ENCODE peak calls at places on chromosomes 2 and 18, in seven cellular contexts. One of them, this sample, is unnamed.

GRCh38 chr2:31168291-31168690 is 30.1 kb upstream of the GALNT14 start:
- DNase-seq in WTC11: no peak
- DNase-seq in HFFc6: peak
- DNase-seq in H9: no peak
- DNase-seq in fibroblast of villous mesenchyme: no peak
- DNase-seq in dorsolateral prefrontal cortex: no peak
- DNase-seq in fibroblast of pulmonary artery: no peak
- DNase-seq in this sample: no peak

GRCh38 chr2:848099-848498 is 102.5 kb upstream of the SNTG2 start:
- DNase-seq in fibroblast of pulmonary artery: no peak
- DNase-seq in H9: no peak
- DNase-seq in HFFc6: no peak
- DNase-seq in WTC11: no peak
- DNase-seq in dorsolateral prefrontal cortex: no peak
- DNase-seq in fibroblast of villous mesenchyme: no peak
- DNase-seq in this sample: no peak

GRCh38 chr2:98445708-98446577 is 1.3 kb downstream of the INPP4A start:
- DNase-seq in fibroblast of pulmonary artery: no peak
- DNase-seq in H9: no peak
- DNase-seq in HFFc6: no peak
- DNase-seq in fibroblast of villous mesenchyme: no peak
- DNase-seq in WTC11: no peak
- DNase-seq in dorsolateral prefrontal cortex: peak
- DNase-seq in this sample: peak

GRCh38 chr2:112724611-112725525 is 4.0 kb downstream of the NT5DC4 start:
- DNase-seq in fibroblast of pulmonary artery: no peak
- DNase-seq in dorsolateral prefrontal cortex: no peak
- DNase-seq in fibroblast of villous mesenchyme: no peak
- DNase-seq in WTC11: no peak
- DNase-seq in HFFc6: no peak
- DNase-seq in H9: peak
- DNase-seq in this sample: no peak

GRCh38 chr18:7116832-7117389 is 686 bp downstream of the LAMA1 start:
- DNase-seq in dorsolateral prefrontal cortex: no peak
- DNase-seq in fibroblast of villous mesenchyme: no peak
- DNase-seq in HFFc6: no peak
- DNase-seq in H9: peak
- DNase-seq in WTC11: peak
- DNase-seq in fibroblast of pulmonary artery: no peak
- DNase-seq in this sample: no peak

GRCh38 chr18:22913861-22914260 is 19.3 kb upstream of the RBBP8 start:
- DNase-seq in WTC11: peak
- DNase-seq in H9: peak
- DNase-seq in dorsolateral prefrontal cortex: no peak
- DNase-seq in fibroblast of pulmonary artery: no peak
- DNase-seq in HFFc6: no peak
- DNase-seq in fibroblast of villous mesenchyme: no peak
- DNase-seq in this sample: no peak

GRCh38 chr2:186308347-186308746 is 177.7 kb upstream of the ZC3H15 start:
- DNase-seq in fibroblast of pulmonary artery: peak
- DNase-seq in fibroblast of villous mesenchyme: peak
- DNase-seq in dorsolateral prefrontal cortex: no peak
- DNase-seq in H9: no peak
- DNase-seq in HFFc6: no peak
- DNase-seq in WTC11: no peak
- DNase-seq in this sample: no peak

GRCh38 chr18:38539871-38540270 is 974.3 kb upstream of the CELF4 start:
- DNase-seq in fibroblast of villous mesenchyme: no peak
- DNase-seq in HFFc6: no peak
- DNase-seq in dorsolateral prefrontal cortex: no peak
- DNase-seq in H9: no peak
- DNase-seq in WTC11: no peak
- DNase-seq in fibroblast of pulmonary artery: no peak
- DNase-seq in this sample: no peak

GRCh38 chr2:67476808-67477790 is 80.0 kb downstream of the ETAA1 start:
- DNase-seq in fibroblast of pulmonary artery: peak
- DNase-seq in fibroblast of villous mesenchyme: peak
- DNase-seq in dorsolateral prefrontal cortex: no peak
- DNase-seq in WTC11: no peak
- DNase-seq in HFFc6: peak
- DNase-seq in H9: no peak
- DNase-seq in this sample: no peak

GRCh38 chr18:9608728-9609127 is 5.6 kb downstream of the PPP4R1 start:
- DNase-seq in fibroblast of pulmonary artery: no peak
- DNase-seq in HFFc6: no peak
- DNase-seq in fibroblast of villous mesenchyme: no peak
- DNase-seq in WTC11: no peak
- DNase-seq in H9: no peak
- DNase-seq in dorsolateral prefrontal cortex: no peak
- DNase-seq in this sample: no peak

GRCh38 chr2:15159751-15160177 is 401.4 kb downstream of the NBAS start:
- DNase-seq in fibroblast of villous mesenchyme: peak
- DNase-seq in fibroblast of pulmonary artery: peak
- DNase-seq in HFFc6: peak
- DNase-seq in dorsolateral prefrontal cortex: no peak
- DNase-seq in WTC11: no peak
- DNase-seq in H9: no peak
- DNase-seq in this sample: no peak

GRCh38 chr18:5417342-5417741 is 121.8 kb upstream of the ZBTB14 start:
- DNase-seq in H9: no peak
- DNase-seq in WTC11: no peak
- DNase-seq in dorsolateral prefrontal cortex: peak
- DNase-seq in HFFc6: no peak
- DNase-seq in fibroblast of villous mesenchyme: no peak
- DNase-seq in fibroblast of pulmonary artery: peak
- DNase-seq in this sample: no peak

GRCh38 chr2:182372661-182373060 is 54.2 kb downstream of the PDE1A start:
- DNase-seq in HFFc6: peak
- DNase-seq in WTC11: no peak
- DNase-seq in dorsolateral prefrontal cortex: no peak
- DNase-seq in H9: no peak
- DNase-seq in fibroblast of villous mesenchyme: peak
- DNase-seq in fibroblast of pulmonary artery: peak
- DNase-seq in this sample: no peak

GRCh38 chr18:53771664-53772063 is 452.8 kb downstream of the MBD2 start:
- DNase-seq in H9: no peak
- DNase-seq in fibroblast of villous mesenchyme: no peak
- DNase-seq in dorsolateral prefrontal cortex: no peak
- DNase-seq in WTC11: no peak
- DNase-seq in HFFc6: no peak
- DNase-seq in fibroblast of pulmonary artery: no peak
- DNase-seq in this sample: no peak

GRCh38 chr2:191169456-191170300 is 18.9 kb upstream of the STAT4 start:
- DNase-seq in H9: no peak
- DNase-seq in fibroblast of pulmonary artery: no peak
- DNase-seq in fibroblast of villous mesenchyme: no peak
- DNase-seq in WTC11: no peak
- DNase-seq in dorsolateral prefrontal cortex: no peak
- DNase-seq in HFFc6: no peak
- DNase-seq in this sample: no peak

GRCh38 chr2:240629419-240629967 is 4.2 kb downstream of the GPR35 start:
- DNase-seq in H9: peak
- DNase-seq in fibroblast of pulmonary artery: no peak
- DNase-seq in WTC11: no peak
- DNase-seq in fibroblast of villous mesenchyme: no peak
- DNase-seq in dorsolateral prefrontal cortex: no peak
- DNase-seq in HFFc6: no peak
- DNase-seq in this sample: no peak

GRCh38 chr2:153195342-153195741 is 283.2 kb downstream of the RPRM start:
- DNase-seq in HFFc6: no peak
- DNase-seq in fibroblast of pulmonary artery: no peak
- DNase-seq in dorsolateral prefrontal cortex: no peak
- DNase-seq in fibroblast of villous mesenchyme: no peak
- DNase-seq in WTC11: no peak
- DNase-seq in H9: no peak
- DNase-seq in this sample: no peak

GRCh38 chr18:23784811-23785245 is 95.6 kb downstream of the LAMA3 start:
- DNase-seq in WTC11: no peak
- DNase-seq in HFFc6: peak
- DNase-seq in dorsolateral prefrontal cortex: no peak
- DNase-seq in H9: no peak
- DNase-seq in fibroblast of villous mesenchyme: peak
- DNase-seq in fibroblast of pulmonary artery: peak
- DNase-seq in this sample: no peak

GRCh38 chr2:128305555-128306080 is 13.1 kb downstream of the HS6ST1 start:
- DNase-seq in HFFc6: no peak
- DNase-seq in H9: no peak
- DNase-seq in fibroblast of villous mesenchyme: peak
- DNase-seq in dorsolateral prefrontal cortex: no peak
- DNase-seq in WTC11: no peak
- DNase-seq in fibroblast of pulmonary artery: peak
- DNase-seq in this sample: no peak

GRCh38 chr2:128304715-128305554 is 13.7 kb downstream of the HS6ST1 start:
- DNase-seq in HFFc6: peak
- DNase-seq in fibroblast of villous mesenchyme: peak
- DNase-seq in dorsolateral prefrontal cortex: no peak
- DNase-seq in fibroblast of pulmonary artery: peak
- DNase-seq in WTC11: peak
- DNase-seq in H9: peak
- DNase-seq in this sample: no peak

GRCh38 chr2:128306931-128307460 is 11.7 kb downstream of the HS6ST1 start:
- DNase-seq in HFFc6: no peak
- DNase-seq in WTC11: peak
- DNase-seq in fibroblast of villous mesenchyme: no peak
- DNase-seq in dorsolateral prefrontal cortex: no peak
- DNase-seq in H9: peak
- DNase-seq in fibroblast of pulmonary artery: no peak
- DNase-seq in this sample: no peak

GRCh38 chr2:128307595-128307994 is 11.1 kb downstream of the HS6ST1 start:
- DNase-seq in WTC11: peak
- DNase-seq in H9: no peak
- DNase-seq in fibroblast of pulmonary artery: no peak
- DNase-seq in dorsolateral prefrontal cortex: no peak
- DNase-seq in HFFc6: no peak
- DNase-seq in fibroblast of villous mesenchyme: no peak
- DNase-seq in this sample: no peak

DNA sequence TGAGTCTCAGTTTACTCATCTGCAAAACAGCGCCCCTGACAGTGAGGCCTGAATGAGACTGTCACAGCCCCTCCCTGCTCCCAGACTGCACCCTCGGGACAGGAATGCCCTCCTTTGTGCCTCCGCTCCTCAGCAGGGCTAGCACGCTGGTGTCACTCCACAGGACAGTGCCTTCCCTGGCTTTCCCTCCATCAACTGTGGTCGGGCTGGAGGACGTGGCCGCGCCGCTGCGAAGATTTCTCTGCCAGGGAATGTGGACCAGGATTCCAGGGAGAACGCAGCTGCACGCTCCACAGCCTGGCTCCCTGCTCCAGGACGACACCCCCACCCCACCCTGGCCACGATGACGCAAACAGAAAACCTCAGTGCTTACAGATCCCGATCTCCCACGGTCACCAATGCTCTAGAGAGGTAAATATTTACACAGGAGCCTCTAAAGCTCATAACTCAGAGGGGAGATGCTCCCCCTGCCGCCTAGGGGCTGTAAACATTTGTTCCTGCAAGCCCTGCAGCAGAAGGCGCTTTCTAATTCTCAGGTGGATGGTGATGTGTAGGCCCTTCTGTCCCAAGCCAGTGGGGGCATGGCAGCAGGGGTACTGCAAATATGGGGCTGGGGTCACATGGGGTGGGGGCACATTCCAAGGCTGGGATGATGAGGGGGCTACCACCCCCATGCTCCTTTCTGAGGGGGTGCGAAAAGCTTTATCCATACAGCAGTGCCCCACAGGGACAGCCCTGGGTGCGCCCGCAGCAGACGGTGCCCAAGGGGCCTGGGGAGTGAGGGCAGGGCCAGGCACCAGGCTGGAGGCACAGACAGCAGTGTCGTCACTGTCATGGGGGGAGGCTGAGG is 12.4 kb downstream of the HS6ST1 start:
- DNase-seq in dorsolateral prefrontal cortex: no peak
- DNase-seq in HFFc6: peak
- DNase-seq in H9: no peak
- DNase-seq in fibroblast of villous mesenchyme: peak
- DNase-seq in WTC11: no peak
- DNase-seq in fibroblast of pulmonary artery: peak
- DNase-seq in this sample: no peak
- TF ChIP-seq CTCF in dorsolateral prefrontal cortex: peak
- TF ChIP-seq CTCF in HFFc6: peak
- TF ChIP-seq CTCF in H9: peak
- TF ChIP-seq CTCF in fibroblast of villous mesenchyme: peak
- TF ChIP-seq CTCF in WTC11: peak
- TF ChIP-seq CTCF in fibroblast of pulmonary artery: peak
- TF ChIP-seq CTCF in this sample: no peak

DNA sequence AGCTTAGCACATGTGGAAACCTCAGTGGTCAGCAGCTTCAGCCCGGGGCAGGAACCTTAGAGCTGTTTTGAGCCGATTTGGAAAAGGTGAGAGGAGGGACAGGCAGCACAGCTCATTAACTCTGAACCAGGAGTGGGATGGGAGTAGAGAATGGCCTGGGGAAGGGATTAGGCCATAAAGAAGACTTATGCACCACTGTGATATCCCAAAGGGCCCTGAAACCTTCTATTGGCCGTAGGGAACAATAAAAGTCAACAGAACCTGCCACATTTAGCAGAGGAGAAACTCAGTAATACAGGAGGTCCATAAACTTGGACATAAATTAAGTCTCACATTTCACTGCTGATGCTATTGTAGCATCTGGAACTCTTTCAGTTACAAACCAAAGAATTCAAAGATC is 124.2 kb upstream of the REV1 start:
- DNase-seq in fibroblast of pulmonary artery: no peak
- DNase-seq in H9: no peak
- DNase-seq in WTC11: no peak
- DNase-seq in dorsolateral prefrontal cortex: no peak
- DNase-seq in HFFc6: no peak
- DNase-seq in fibroblast of villous mesenchyme: peak
- DNase-seq in this sample: no peak
- TF ChIP-seq CTCF in fibroblast of pulmonary artery: no peak
- TF ChIP-seq CTCF in H9: no peak
- TF ChIP-seq CTCF in WTC11: no peak
- TF ChIP-seq CTCF in dorsolateral prefrontal cortex: no peak
- TF ChIP-seq CTCF in HFFc6: no peak
- TF ChIP-seq CTCF in fibroblast of villous mesenchyme: no peak
- TF ChIP-seq CTCF in this sample: no peak

GRCh38 chr2:104028066-104028465 is 825.8 kb upstream of the POU3F3 start:
- DNase-seq in fibroblast of pulmonary artery: no peak
- DNase-seq in fibroblast of villous mesenchyme: no peak
- DNase-seq in dorsolateral prefrontal cortex: no peak
- DNase-seq in WTC11: no peak
- DNase-seq in HFFc6: no peak
- DNase-seq in H9: no peak
- DNase-seq in this sample: no peak

DNA sequence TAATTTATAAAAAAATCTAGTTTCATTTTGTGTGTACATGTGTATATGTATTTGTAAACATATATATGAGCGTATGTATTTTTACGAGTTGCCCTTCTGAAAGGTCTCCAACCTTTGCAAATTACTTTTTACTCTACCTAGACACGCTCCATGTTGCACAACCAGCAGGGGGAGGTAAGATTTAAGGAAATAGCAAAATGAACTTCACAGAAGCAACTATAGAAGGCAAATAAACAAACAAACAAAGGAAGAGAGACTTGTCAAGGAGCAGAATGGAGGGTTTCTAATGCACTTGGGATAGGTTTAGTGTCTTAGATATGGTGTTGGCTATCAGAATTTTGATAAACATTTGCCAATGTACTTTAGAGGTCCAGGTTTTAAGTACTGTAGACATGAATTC is 820.5 kb upstream of the POU3F3 start:
- DNase-seq in H9: no peak
- DNase-seq in WTC11: no peak
- DNase-seq in dorsolateral prefrontal cortex: no peak
- DNase-seq in fibroblast of pulmonary artery: no peak
- DNase-seq in HFFc6: no peak
- DNase-seq in fibroblast of villous mesenchyme: no peak
- DNase-seq in this sample: no peak
- TF ChIP-seq CTCF in H9: peak
- TF ChIP-seq CTCF in WTC11: peak
- TF ChIP-seq CTCF in dorsolateral prefrontal cortex: peak
- TF ChIP-seq CTCF in fibroblast of pulmonary artery: no peak
- TF ChIP-seq CTCF in HFFc6: no peak
- TF ChIP-seq CTCF in fibroblast of villous mesenchyme: no peak
- TF ChIP-seq CTCF in this sample: no peak

GRCh38 chr2:242020196-242021004 is 150.9 kb downstream of the RTP5 start:
- DNase-seq in fibroblast of villous mesenchyme: peak
- DNase-seq in fibroblast of pulmonary artery: no peak
- DNase-seq in HFFc6: no peak
- DNase-seq in WTC11: no peak
- DNase-seq in H9: no peak
- DNase-seq in dorsolateral prefrontal cortex: peak
- DNase-seq in this sample: no peak
- TF ChIP-seq CTCF in fibroblast of villous mesenchyme: peak
- TF ChIP-seq CTCF in fibroblast of pulmonary artery: no peak
- TF ChIP-seq CTCF in HFFc6: no peak
- TF ChIP-seq CTCF in WTC11: no peak
- TF ChIP-seq CTCF in H9: peak
- TF ChIP-seq CTCF in dorsolateral prefrontal cortex: no peak
- TF ChIP-seq CTCF in this sample: no peak